ENCODE peak calls at places on chromosomes 3 and 15, in six cellular contexts. R, B, J, I, D and E are unnamed samples.

GRCh38 chr3:194522579-194523046 is 35.8 kb upstream of the ATP13A3 start:
- DNase-seq in R (no peak), B (no peak), J (no peak), I (no peak), D (peak), E (no peak)

GRCh38 chr15:39171944-39172368 is 408.9 kb upstream of the THBS1 start:
- DNase-seq in R (no peak), B (peak), J (peak), I (peak), D (peak), E (peak)

GRCh38 chr15:92288755-92289154 is 104.9 kb upstream of the ST8SIA2 start:
- DNase-seq in R (peak), B (no peak), J (no peak), I (no peak), D (no peak), E (no peak)

GRCh38 chr3:115254492-115255196 is 107.6 kb upstream of the ZBTB20 start:
- DNase-seq in R (no peak), B (no peak), J (no peak), I (no peak), D (no peak), E (no peak)

GRCh38 chr3:113698891-113699465 is 2.5 kb upstream of the USF3 start:
- DNase-seq in R (peak), B (no peak), J (no peak), I (no peak), D (peak), E (no peak)

GRCh38 chr15:78147566-78147965 is 1.6 kb upstream of the IDH3A start:
- DNase-seq in R (no peak), B (no peak), J (no peak), I (no peak), D (no peak), E (no peak)

GRCh38 chr3:111764645-111765091 is 94.4 kb upstream of the PHLDB2 start:
- DNase-seq in R (no peak), B (peak), J (no peak), I (no peak), D (peak), E (no peak)

GRCh38 chr3:13507791-13508339 is 27.8 kb downstream of the HDAC11 start:
- DNase-seq in R (no peak), B (peak), J (peak), I (no peak), D (no peak), E (no peak)

GRCh38 chr3:58009026-58009748 is 965 bp downstream of the FLNB start:
- DNase-seq in R (peak), B (no peak), J (no peak), I (no peak), D (no peak), E (no peak)

GRCh38 chr3:114445233-114445632 is 151.4 kb downstream of the TIGIT start:
- DNase-seq in R (no peak), B (no peak), J (no peak), I (no peak), D (peak), E (no peak)

GRCh38 chr15:41013698-41014414 is 60.6 kb downstream of the CHAC1 start:
- DNase-seq in R (peak), B (no peak), J (no peak), I (no peak), D (peak), E (no peak)

GRCh38 chr3:54083901-54084300 is 38.5 kb upstream of the CACNA2D3 start:
- DNase-seq in R (no peak), B (no peak), J (no peak), I (no peak), D (no peak), E (no peak)

GRCh38 chr15:64682255-64682654 is 93.1 kb downstream of the RBPMS2 start:
- DNase-seq in R (no peak), B (no peak), J (no peak), I (no peak), D (no peak), E (no peak)